ENCODE peak calls at places on chromosomes 1 and 21, in four cellular contexts. N, S, D and Z are unnamed samples.

GRCh38 chr21:46114963-46115362 is 17.1 kb downstream of the COL6A2 start:
- DNase-seq in N (peak), S (peak), D (no peak), Z (no peak)

GRCh38 chr1:153032677-153033308 is 1.8 kb downstream of the SPRR1B start:
- DNase-seq in N (no peak), S (no peak), D (peak), Z (peak)

GRCh38 chr1:210236840-210237409 is 4.3 kb downstream of the SERTAD4 start:
- DNase-seq in N (no peak), S (peak), D (no peak), Z (no peak)

GRCh38 chr1:2322593-2323295 is 68.6 kb downstream of the MORN1 start:
- DNase-seq in N (no peak), S (peak), D (no peak), Z (no peak)

GRCh38 chr1:46244656-46245371 is 2.7 kb upstream of the RAD54L start:
- DNase-seq in N (no peak), S (no peak), D (peak), Z (peak)

GRCh38 chr1:180181048-180181447 is 26.4 kb downstream of the QSOX1 start:
- DNase-seq in N (no peak), S (no peak), D (no peak), Z (no peak)

GRCh38 chr1:40392206-40392605 is 18.7 kb downstream of the SMAP2 start:
- DNase-seq in N (no peak), S (no peak), D (no peak), Z (no peak)

GRCh38 chr1:13779930-13780329 is 79.9 kb downstream of the PRDM2 start:
- DNase-seq in N (no peak), S (no peak), D (no peak), Z (no peak)

GRCh38 chr1:15246960-15247614 is at the start of gene FHAD1:
- DNase-seq in N (peak), S (no peak), D (peak), Z (peak)

GRCh38 chr1:31987231-31987630 is 26.4 kb upstream of the KHDRBS1 start:
- DNase-seq in N (no peak), S (no peak), D (no peak), Z (no peak)

GRCh38 chr1:31677949-31678348 is 25.9 kb downstream of the COL16A1 start:
- DNase-seq in N (no peak), S (no peak), D (no peak), Z (no peak)

GRCh38 chr21:34971656-34972055 is 77.4 kb downstream of the RUNX1 start:
- DNase-seq in N (no peak), S (no peak), D (no peak), Z (no peak)

GRCh38 chr1:9782116-9782751 is 41.5 kb downstream of the CLSTN1 start:
- DNase-seq in N (no peak), S (no peak), D (no peak), Z (no peak)

GRCh38 chr1:205286335-205286950 is 35.1 kb downstream of the NUAK2 start:
- DNase-seq in N (no peak), S (no peak), D (peak), Z (peak)

GRCh38 chr1:95002657-95003432 is 69.9 kb downstream of the ALG14 start:
- DNase-seq in N (no peak), S (no peak), D (no peak), Z (no peak)

GRCh38 chr1:236363237-236363636 is 30.8 kb upstream of the EDARADD start:
- DNase-seq in N (no peak), S (no peak), D (no peak), Z (no peak)

GRCh38 chr1:5716126-5716525 is 276.1 kb downstream of the NPHP4 start:
- DNase-seq in N (no peak), S (no peak), D (no peak), Z (no peak)

GRCh38 chr1:41662061-41662655 is 177.7 kb upstream of the EDN2 start:
- DNase-seq in N (no peak), S (peak), D (no peak), Z (peak)

DNA sequence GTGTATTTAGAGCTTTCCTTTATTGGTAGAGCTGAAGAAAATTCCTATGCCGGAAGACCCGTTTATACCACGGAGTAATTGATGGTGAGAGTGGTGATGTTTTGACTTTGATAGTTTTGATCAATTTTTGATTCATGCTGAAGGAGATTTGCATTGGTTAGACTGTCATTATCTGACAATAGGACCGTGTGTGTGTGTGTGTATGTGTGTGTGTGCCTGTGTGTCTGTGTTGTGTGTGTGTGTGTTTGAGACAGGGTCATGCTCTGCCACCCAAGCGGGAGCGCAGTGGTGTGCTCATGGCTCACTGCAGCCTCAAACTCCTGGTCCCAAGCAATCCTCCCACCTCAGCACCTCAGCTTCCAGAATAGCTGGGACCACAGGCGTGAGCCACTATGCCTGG is 9.6 kb downstream of the FMN2 start:
- DNase-seq in N (no peak), S (no peak), D (no peak), Z (no peak)
- TF ChIP-seq CTCF in N (no peak), S (no peak), D (no peak), Z (no peak)

GRCh38 chr1:199083680-199084079 is 444.8 kb downstream of the PTPRC start:
- DNase-seq in N (no peak), S (no peak), D (no peak), Z (no peak)
- TF ChIP-seq CTCF in N (no peak), S (no peak), D (no peak), Z (no peak)

GRCh38 chr1:207056673-207057072 is 3.6 kb downstream of the PFKFB2 start:
- DNase-seq in N (no peak), S (no peak), D (peak), Z (no peak)

GRCh38 chr1:207060596-207060995 is 7.5 kb downstream of the PFKFB2 start:
- DNase-seq in N (no peak), S (no peak), D (no peak), Z (no peak)

GRCh38 chr1:207059881-207060280 is 6.8 kb downstream of the PFKFB2 start:
- DNase-seq in N (no peak), S (no peak), D (no peak), Z (no peak)

GRCh38 chr1:207058252-207058651 is 5.2 kb downstream of the PFKFB2 start:
- DNase-seq in N (no peak), S (no peak), D (no peak), Z (no peak)

GRCh38 chr1:207058878-207059867 is 6.1 kb downstream of the PFKFB2 start:
- DNase-seq in N (no peak), S (no peak), D (peak), Z (no peak)
- TF ChIP-seq CTCF in N (peak), S (no peak), D (peak), Z (no peak)

GRCh38 chr1:177567393-177567792 is 396.6 kb downstream of the BRINP2 start:
- DNase-seq in N (no peak), S (no peak), D (peak), Z (no peak)
- TF ChIP-seq CTCF in N (peak), S (peak), D (peak), Z (no peak)